ENCODE peak calls at places on chromosomes 7 and 10, in ten cellular contexts. X, Z, L, O, W, G, J, H, B and U are unnamed samples.

GRCh38 chr7:47759056-47759706 is 177.3 kb upstream of the TNS3 start:
- DNase-seq in X (peak; percentile 38), Z (no peak), L (no peak), O (no peak), W (no peak), G (no peak), J (no peak), H (no peak), B (no peak), U (no peak)

GRCh38 chr10:30747633-30748032 is 118.1 kb upstream of the LYZL2 start:
- DNase-seq in X (peak; percentile 22), Z (no peak), L (no peak), O (no peak), W (no peak), G (no peak), J (no peak), H (no peak), B (no peak), U (no peak)

GRCh38 chr7:113796557-113796956 is 122.3 kb downstream of the PPP1R3A start:
- DNase-seq in X (peak; percentile 74), Z (no peak), L (no peak), O (no peak), W (no peak), G (no peak), J (no peak), H (no peak), B (no peak), U (no peak)

GRCh38 chr10:30997536-30998252 is 34.0 kb downstream of the ZNF438 start:
- DNase-seq in X (no peak), Z (no peak), L (no peak), O (no peak), W (no peak), G (no peak), J (no peak), H (no peak), B (no peak), U (no peak)

GRCh38 chr10:112304460-112304859 is 21.3 kb downstream of the TECTB start:
- DNase-seq in X (no peak), Z (no peak), L (no peak), O (no peak), W (no peak), G (no peak), J (no peak), H (no peak), B (no peak), U (no peak)

GRCh38 chr7:137096607-137097006 is 228.2 kb downstream of the CHRM2 start:
- DNase-seq in X (no peak), Z (no peak), L (no peak), O (no peak), W (no peak), G (no peak), J (no peak), H (no peak), B (no peak), U (no peak)

GRCh38 chr10:76547352-76547972 is 1090.1 kb downstream of the KCNMA1 start:
- DNase-seq in X (peak; percentile 87), Z (peak; percentile 67), L (peak; percentile 88), O (peak; percentile 89), W (peak; percentile 89), G (no peak), J (peak; percentile 62), H (no peak), B (peak; percentile 82), U (no peak)

GRCh38 chr7:55589905-55590304 is 17.6 kb upstream of the VOPP1 start:
- DNase-seq in X (no peak), Z (no peak), L (no peak), O (no peak), W (no peak), G (peak; percentile 52), J (no peak), H (no peak), B (no peak), U (peak; percentile 35)

GRCh38 chr7:12550956-12551355 is 19.6 kb upstream of the SCIN start:
- DNase-seq in X (no peak), Z (no peak), L (no peak), O (no peak), W (no peak), G (no peak), J (no peak), H (no peak), B (no peak), U (no peak)

GRCh38 chr7:97798036-97799019 is 66.4 kb downstream of the TAC1 start:
- DNase-seq in X (no peak), Z (no peak), L (no peak), O (no peak), W (no peak), G (no peak), J (no peak), H (no peak), B (peak; percentile 16), U (no peak)

GRCh38 chr7:141147482-141147881 is 73.6 kb downstream of the TMEM178B start:
- DNase-seq in X (no peak), Z (no peak), L (no peak), O (no peak), W (no peak), G (no peak), J (no peak), H (no peak), B (no peak), U (no peak)

GRCh38 chr7:9091282-9091681 is 657.9 kb downstream of the NXPH1 start:
- DNase-seq in X (no peak), Z (no peak), L (no peak), O (no peak), W (no peak), G (no peak), J (no peak), H (no peak), B (no peak), U (no peak)
- TF ChIP-seq CTCF in X (no peak), Z (no peak), L (no peak), O (no peak), W (no peak), G (no peak), J (no peak), H (no peak), B (no peak), U (no peak)

GRCh38 chr7:130897515-130898419 is 163.8 kb upstream of the KLF14 start:
- DNase-seq in X (no peak), Z (no peak), L (no peak), O (no peak), W (no peak), G (peak; percentile 89), J (no peak), H (no peak), B (no peak), U (no peak)

GRCh38 chr7:130900471-130901076 is 166.6 kb upstream of the KLF14 start:
- DNase-seq in X (no peak), Z (no peak), L (no peak), O (no peak), W (no peak), G (no peak), J (no peak), H (no peak), B (no peak), U (no peak)

GRCh38 chr7:130901209-130901783 is 167.3 kb upstream of the KLF14 start:
- DNase-seq in X (peak; percentile 97), Z (peak; percentile 89), L (peak; percentile 87), O (peak; percentile 84), W (peak; percentile 75), G (peak; percentile 92), J (peak; percentile 84), H (no peak), B (peak; percentile 71), U (peak; percentile 85)

GRCh38 chr7:130899071-130899451 is 165.1 kb upstream of the KLF14 start:
- DNase-seq in X (no peak), Z (no peak), L (no peak), O (no peak), W (no peak), G (no peak), J (no peak), H (no peak), B (no peak), U (no peak)

DNA sequence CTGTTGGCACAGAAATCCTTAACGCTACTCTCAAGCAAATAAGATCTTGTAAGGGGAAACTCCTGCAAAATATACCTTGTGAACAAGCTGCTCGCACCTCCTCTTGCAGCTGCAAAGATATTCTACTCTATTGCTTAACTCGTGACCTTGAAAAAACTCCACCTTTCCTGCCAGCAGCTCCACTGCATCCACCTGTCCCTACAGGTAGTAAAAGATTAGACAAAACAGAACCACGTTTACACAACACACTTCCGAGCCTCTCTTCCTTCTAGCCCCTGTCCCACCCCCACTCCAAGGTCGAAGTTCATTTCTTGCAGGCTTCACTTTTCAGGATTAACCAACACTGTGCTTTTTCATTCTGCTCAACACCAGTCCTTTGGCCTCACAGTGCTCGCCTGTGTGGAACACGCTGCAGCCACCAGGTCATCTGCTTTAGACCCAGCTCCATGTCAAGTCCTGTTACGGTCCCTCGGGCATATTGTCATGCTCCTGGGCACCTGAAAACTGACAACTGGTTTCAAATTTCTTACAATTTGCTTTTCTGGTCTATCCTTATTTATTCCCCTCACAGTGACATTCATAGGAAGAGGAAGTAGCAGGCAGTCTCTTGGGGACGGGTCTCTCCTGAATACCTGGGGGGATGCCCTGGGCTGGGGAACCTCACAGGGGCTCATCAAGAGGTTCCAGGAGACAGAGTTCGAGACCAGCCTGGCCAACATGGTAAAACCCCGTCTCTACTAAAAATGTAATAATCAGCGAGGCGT is 165.8 kb upstream of the KLF14 start:
- DNase-seq in X (no peak), Z (no peak), L (peak; percentile 91), O (no peak), W (no peak), G (no peak), J (peak; percentile 80), H (no peak), B (peak; percentile 83), U (no peak)
- H3K4me1 ChIP-seq in X (no peaks in the 10 kb centered on the region), Z (peaks cover 89% of the 10 kb centered on the region), L (peaks cover 92% of the 10 kb centered on the region), O (peaks cover 84% of the 10 kb centered on the region), W (peaks cover 60% of the 10 kb centered on the region), G (peaks cover 56% of the 10 kb centered on the region), J (peaks cover 61% of the 10 kb centered on the region), H (peaks cover 100% of the 10 kb centered on the region), B (peaks cover 55% of the 10 kb centered on the region), U (peaks cover 28% of the 10 kb centered on the region)

DNA sequence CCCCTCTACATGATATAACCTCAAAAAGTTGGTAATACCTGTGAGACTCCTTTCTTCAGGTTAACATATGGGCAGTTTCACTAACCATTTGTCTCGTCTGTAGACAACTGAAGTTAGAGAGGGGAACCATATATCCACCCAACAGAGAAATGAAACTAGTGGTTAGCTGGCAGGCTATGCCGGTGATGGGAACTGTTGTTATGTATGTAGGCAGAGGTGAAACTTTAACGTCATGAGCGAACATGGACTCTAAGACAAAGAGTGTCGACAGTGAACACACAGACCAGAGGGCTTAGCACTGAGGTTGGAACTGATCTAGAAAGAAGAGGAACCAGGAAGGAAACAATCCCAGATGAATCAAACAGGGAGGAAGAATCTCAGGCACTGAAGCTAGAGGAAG is 112.4 kb downstream of the ELMO1 start:
- DNase-seq in X (no peak), Z (no peak), L (peak; percentile 44), O (no peak), W (no peak), G (no peak), J (no peak), H (no peak), B (peak; percentile 32), U (no peak)
- H3K4me3 ChIP-seq in X (no peak overlapping the region), Z (no peak overlapping the region), L (no peak overlapping the region), O (no peak overlapping the region), W (no peak overlapping the region), G (no peak overlapping the region), J (no peak overlapping the region), H (no peak overlapping the region), B (no peak overlapping the region), U (no peak overlapping the region)

DNA sequence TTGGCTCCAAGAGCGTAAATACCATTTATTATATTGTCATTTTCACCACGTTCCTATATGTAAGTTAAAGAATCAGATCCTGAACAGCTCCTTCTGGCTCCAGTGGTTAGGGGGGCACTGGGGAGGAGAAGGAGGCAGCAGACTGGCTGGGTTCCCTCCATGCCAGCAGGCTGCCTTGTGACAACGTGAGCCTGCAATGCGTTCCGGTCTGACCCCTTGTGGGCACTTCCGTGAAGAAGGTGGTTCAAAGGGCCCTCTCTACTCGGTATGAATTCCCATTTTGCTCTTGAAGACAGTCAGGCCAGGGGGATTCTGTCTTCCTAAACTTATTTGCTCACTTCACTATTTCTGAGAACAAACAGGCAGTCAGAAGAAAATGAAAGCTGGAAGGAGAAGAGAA is 253.4 kb downstream of the BMPER start:
- DNase-seq in X (no peak), Z (no peak), L (no peak), O (no peak), W (no peak), G (no peak), J (no peak), H (no peak), B (no peak), U (no peak)
- TF ChIP-seq CTCF in X (peak; percentile 10), Z (no peak), L (no peak), O (no peak), W (no peak), G (peak; percentile 7), J (no peak), H (no peak), B (no peak), U (no peak)